ENCODE peak calls at places on chromosomes 1 and 21, in eight cellular contexts. R is activated T-cell treated with anti-CD3 and anti-CD28 coated beads for 1 hour, P is Peyer's patch, D is body of pancreas, W is adrenal gland, F is mammary epithelial cell, J is T-cell, Y is esophagus squamous epithelium. I is an unnamed sample.

GRCh38 chr1:38003261-38004250 is 1.8 kb downstream of the FHL3 start:
- DNase-seq in R (no peak), P (no peak), D (no peak), W (no peak), F (no peak), J (no peak), Y (no peak), I (peak; percentile 37)

GRCh38 chr1:208747979-208748378 is 503.8 kb upstream of the PLXNA2 start:
- DNase-seq in R (no peak), P (no peak), D (no peak), W (no peak), F (no peak), J (no peak), Y (no peak), I (no peak)

GRCh38 chr1:45913183-45913924 is 109.9 kb downstream of the MAST2 start:
- DNase-seq in R (no peak), P (peak; percentile 79), D (no peak), W (peak; percentile 77), F (peak; percentile 89), J (no peak), Y (no peak), I (no peak)

GRCh38 chr1:244151558-244151957 is 100.5 kb downstream of the ZBTB18 start:
- DNase-seq in R (no peak), P (no peak), D (no peak), W (no peak), F (no peak), J (no peak), Y (no peak), I (no peak)

GRCh38 chr1:107220036-107220435 is 79.2 kb downstream of the NTNG1 start:
- DNase-seq in R (no peak), P (no peak), D (no peak), W (no peak), F (peak; percentile 53), J (no peak), Y (no peak), I (no peak)

GRCh38 chr1:119367332-119368124 is 1.1 kb upstream of the HAO2 start:
- DNase-seq in R (no peak), P (no peak), D (no peak), W (no peak), F (peak; percentile 57), J (no peak), Y (no peak), I (no peak)

GRCh38 chr1:168422203-168422848 is 121.5 kb downstream of the XCL2 start:
- DNase-seq in R (no peak), P (no peak), D (no peak), W (no peak), F (no peak), J (no peak), Y (no peak), I (no peak)

GRCh38 chr1:198622532-198623218 is 16.2 kb upstream of the PTPRC start:
- DNase-seq in R (no peak), P (no peak), D (no peak), W (no peak), F (no peak), J (no peak), Y (no peak), I (no peak)

GRCh38 chr1:210828996-210829596 is 304.9 kb downstream of the KCNH1 start:
- DNase-seq in R (no peak), P (no peak), D (no peak), W (no peak), F (no peak), J (no peak), Y (no peak), I (no peak)

GRCh38 chr1:216562383-216562782 is 139.1 kb upstream of the USH2A start:
- DNase-seq in R (no peak), P (no peak), D (no peak), W (no peak), F (no peak), J (no peak), Y (no peak), I (no peak)

GRCh38 chr1:31614538-31615005 is 2.9 kb upstream of the HCRTR1 start:
- DNase-seq in R (no peak), P (no peak), D (no peak), W (no peak), F (no peak), J (no peak), Y (no peak), I (no peak)

GRCh38 chr1:87062687-87063086 is 148.3 kb downstream of the HS2ST1 start:
- DNase-seq in R (no peak), P (no peak), D (no peak), W (no peak), F (no peak), J (no peak), Y (no peak), I (no peak)

GRCh38 chr1:21869620-21870121 is 57.6 kb downstream of the LDLRAD2 start:
- DNase-seq in R (no peak), P (peak; percentile 77), D (peak; percentile 64), W (peak; percentile 82), F (peak; percentile 95), J (no peak), Y (no peak), I (no peak)

GRCh38 chr1:52032785-52033131 is 852 bp downstream of the KTI12 start:
- DNase-seq in R (no peak), P (peak; percentile 60), D (peak; percentile 37), W (peak; percentile 42), F (no peak), J (no peak), Y (no peak), I (peak; percentile 51)

GRCh38 chr1:86704972-86705632 is 726 bp downstream of the SH3GLB1 start:
- DNase-seq in R (peak; percentile 12), P (peak; percentile 75), D (peak; percentile 52), W (peak; percentile 66), F (peak; percentile 65), J (peak; percentile 24), Y (no peak), I (peak; percentile 85)

GRCh38 chr1:2413495-2414296 is 1.3 kb upstream of the PEX10 start:
- DNase-seq in R (peak; percentile 14), P (peak; percentile 60), D (no peak), W (no peak), F (no peak), J (no peak), Y (no peak), I (peak; percentile 49)

GRCh38 chr1:88488277-88488676 is 195.8 kb upstream of the PKN2 start:
- DNase-seq in R (no peak), P (no peak), D (no peak), W (no peak), F (no peak), J (no peak), Y (no peak), I (no peak)

GRCh38 chr1:29519733-29520132 is 283.4 kb downstream of the PTPRU start:
- DNase-seq in R (no peak), P (peak; percentile 27), D (no peak), W (no peak), F (no peak), J (no peak), Y (no peak), I (no peak)

GRCh38 chr21:40752125-40752524 is 94.8 kb downstream of the DSCAM start:
- DNase-seq in R (no peak), P (no peak), D (no peak), W (no peak), F (no peak), J (no peak), Y (no peak), I (no peak)

GRCh38 chr21:24955275-24955961 is 651.9 kb downstream of the MRPL39 start:
- DNase-seq in R (no peak), P (peak; percentile 68), D (no peak), W (no peak), F (no peak), J (no peak), Y (no peak), I (no peak)

GRCh38 chr1:28510350-28511223 is 4.7 kb downstream of the RCC1 start:
- DNase-seq in R (no peak), P (no peak), D (no peak), W (no peak), F (peak; percentile 57), J (no peak), Y (no peak), I (no peak)

GRCh38 chr21:21200939-21201610 is 202.9 kb downstream of the NCAM2 start:
- DNase-seq in R (no peak), P (no peak), D (no peak), W (no peak), F (no peak), J (no peak), Y (no peak), I (no peak)

GRCh38 chr1:206792939-206793607 is 20.8 kb upstream of the IL10 start:
- DNase-seq in R (no peak), P (no peak), D (no peak), W (no peak), F (no peak), J (no peak), Y (no peak), I (no peak)

GRCh38 chr1:110581637-110582036 is 24.5 kb downstream of the KCNA2 start:
- DNase-seq in R (no peak), P (no peak), D (no peak), W (no peak), F (no peak), J (no peak), Y (no peak), I (no peak)

GRCh38 chr1:15158506-15159165 is 5.1 kb downstream of the TMEM51 start:
- DNase-seq in R (no peak), P (no peak), D (no peak), W (no peak), F (peak; percentile 65), J (no peak), Y (no peak), I (no peak)

I was measured in erythroblast.